ENCODE peak calls at places on chromosomes 2 and 18, in eight cellular contexts. One of them, this sample, is unnamed.

GRCh38 chr2:26911911-26912861 is 58.3 kb upstream of the MAPRE3 start:
- DNase-seq in K562: no peak
- DNase-seq in esophagus muscularis mucosa: peak; percentile 37
- DNase-seq in GM23338: peak; percentile 85
- DNase-seq in HCT116: no peak
- DNase-seq in H1: peak; percentile 62
- DNase-seq in HepG2: no peak
- DNase-seq in HL-60: no peak
- DNase-seq in this sample: no peak

GRCh38 chr18:76314496-76314895 is 180.5 kb downstream of the ZNF516 start:
- DNase-seq in GM23338: no peak
- DNase-seq in HL-60: no peak
- DNase-seq in esophagus muscularis mucosa: no peak
- DNase-seq in HCT116: no peak
- DNase-seq in H1: no peak
- DNase-seq in K562: no peak
- DNase-seq in HepG2: peak; percentile 11
- DNase-seq in this sample: no peak

GRCh38 chr2:110655701-110656100 is 22.2 kb downstream of the BUB1 start:
- DNase-seq in GM23338: no peak
- DNase-seq in HepG2: no peak
- DNase-seq in HCT116: no peak
- DNase-seq in esophagus muscularis mucosa: no peak
- DNase-seq in K562: no peak
- DNase-seq in HL-60: no peak
- DNase-seq in H1: no peak
- DNase-seq in this sample: no peak

GRCh38 chr18:55795101-55795669 is 207.2 kb upstream of the TCF4 start:
- DNase-seq in K562: no peak
- DNase-seq in H1: no peak
- DNase-seq in HL-60: no peak
- DNase-seq in HepG2: no peak
- DNase-seq in HCT116: no peak
- DNase-seq in GM23338: no peak
- DNase-seq in esophagus muscularis mucosa: no peak
- DNase-seq in this sample: no peak

GRCh38 chr2:207156451-207157161 is 9.1 kb downstream of the KLF7 start:
- DNase-seq in HCT116: no peak
- DNase-seq in esophagus muscularis mucosa: no peak
- DNase-seq in K562: no peak
- DNase-seq in H1: no peak
- DNase-seq in HepG2: peak; percentile 61
- DNase-seq in HL-60: no peak
- DNase-seq in GM23338: no peak
- DNase-seq in this sample: no peak

GRCh38 chr2:164826293-164827243 is 15.1 kb downstream of the COBLL1 start:
- DNase-seq in GM23338: peak; percentile 17
- DNase-seq in HepG2: peak; percentile 81
- DNase-seq in K562: no peak
- DNase-seq in esophagus muscularis mucosa: no peak
- DNase-seq in H1: no peak
- DNase-seq in HL-60: no peak
- DNase-seq in HCT116: no peak
- DNase-seq in this sample: no peak

GRCh38 chr2:189504238-189504637 is 63.0 kb downstream of the WDR75 start:
- DNase-seq in GM23338: no peak
- DNase-seq in HepG2: no peak
- DNase-seq in HCT116: no peak
- DNase-seq in H1: no peak
- DNase-seq in K562: no peak
- DNase-seq in HL-60: no peak
- DNase-seq in esophagus muscularis mucosa: no peak
- DNase-seq in this sample: no peak

GRCh38 chr2:118852605-118853128 is 5.2 kb upstream of the EN1 start:
- DNase-seq in HepG2: no peak
- DNase-seq in GM23338: no peak
- DNase-seq in HCT116: no peak
- DNase-seq in esophagus muscularis mucosa: no peak
- DNase-seq in HL-60: no peak
- DNase-seq in K562: no peak
- DNase-seq in H1: peak; percentile 62
- DNase-seq in this sample: no peak

GRCh38 chr18:60292186-60292585 is 80.4 kb downstream of the MC4R start:
- DNase-seq in HL-60: no peak
- DNase-seq in esophagus muscularis mucosa: no peak
- DNase-seq in GM23338: no peak
- DNase-seq in K562: no peak
- DNase-seq in H1: no peak
- DNase-seq in HepG2: no peak
- DNase-seq in HCT116: no peak
- DNase-seq in this sample: no peak

GRCh38 chr2:66682476-66682875 is 247.6 kb downstream of the MEIS1 start:
- DNase-seq in K562: no peak
- DNase-seq in GM23338: peak; percentile 53
- DNase-seq in HCT116: no peak
- DNase-seq in HepG2: no peak
- DNase-seq in esophagus muscularis mucosa: no peak
- DNase-seq in HL-60: no peak
- DNase-seq in H1: no peak
- DNase-seq in this sample: no peak

DNA sequence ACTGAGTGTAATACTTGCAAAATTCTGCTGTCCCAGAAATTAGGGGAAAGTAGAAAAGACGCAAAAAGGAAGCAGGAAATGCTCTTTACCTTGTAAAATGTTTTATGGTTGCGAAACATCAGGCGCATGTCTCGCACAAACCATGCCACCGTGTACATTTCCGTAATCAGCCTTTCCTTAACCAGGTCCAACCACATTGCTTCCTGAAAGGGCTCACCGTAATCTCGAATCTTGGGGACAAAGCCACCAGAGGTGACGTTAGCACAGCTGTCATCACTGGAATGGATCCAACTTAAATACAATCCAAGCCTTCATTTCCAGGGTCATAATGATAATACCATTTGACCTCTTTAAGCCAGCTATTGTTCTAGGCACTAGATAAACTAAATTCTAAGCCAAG is 49.3 kb downstream of the SP110 start:
- DNase-seq in HCT116: no peak
- DNase-seq in HepG2: no peak
- DNase-seq in HL-60: peak; percentile 79
- DNase-seq in K562: no peak
- DNase-seq in esophagus muscularis mucosa: peak; percentile 29
- DNase-seq in H1: no peak
- DNase-seq in GM23338: no peak
- DNase-seq in this sample: no peak
- TF ChIP-seq POLR2AphosphoS5 in HCT116: no peak
- TF ChIP-seq POLR2AphosphoS5 in HepG2: no peak
- TF ChIP-seq POLR2AphosphoS5 in HL-60: peak; percentile 34
- TF ChIP-seq POLR2AphosphoS5 in K562: no peak
- TF ChIP-seq POLR2AphosphoS5 in esophagus muscularis mucosa: peak; percentile 26
- TF ChIP-seq POLR2AphosphoS5 in H1: no peak
- TF ChIP-seq POLR2AphosphoS5 in GM23338: no peak
- TF ChIP-seq POLR2AphosphoS5 in this sample: peak; percentile 77

DNA sequence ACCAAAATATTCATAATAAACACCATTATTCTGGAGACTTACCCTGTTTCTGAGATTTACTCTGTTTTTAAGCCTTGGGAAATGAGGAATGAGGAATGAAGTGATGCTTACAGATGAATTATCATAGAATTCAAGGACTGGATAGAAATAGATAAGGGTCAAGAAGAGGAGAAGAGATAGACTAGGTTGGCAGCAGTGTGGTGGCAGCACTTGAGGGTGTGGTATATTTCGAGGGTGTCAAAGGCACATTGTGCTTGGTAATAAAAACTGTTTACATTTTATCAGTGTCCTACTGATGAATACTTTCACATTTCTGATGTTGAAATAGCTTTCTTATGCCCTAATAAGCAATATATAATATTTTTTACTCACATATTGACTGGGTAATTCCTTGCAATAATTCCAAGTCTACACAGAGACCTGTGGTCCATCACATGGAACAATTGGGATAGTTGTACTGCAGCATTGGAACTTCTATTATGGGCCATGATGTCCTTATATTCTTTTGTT is 3.4 kb downstream of the TFPI start:
- DNase-seq in K562: no peak
- DNase-seq in HL-60: no peak
- DNase-seq in HCT116: no peak
- DNase-seq in H1: no peak
- DNase-seq in esophagus muscularis mucosa: no peak
- DNase-seq in GM23338: no peak
- DNase-seq in HepG2: no peak
- DNase-seq in this sample: no peak
- H3K4me3 ChIP-seq in K562: peak overlapping the region; percentile 2
- H3K4me3 ChIP-seq in HL-60: no peak overlapping the region
- H3K4me3 ChIP-seq in HCT116: no peak overlapping the region
- H3K4me3 ChIP-seq in H1: no peak overlapping the region
- H3K4me3 ChIP-seq in esophagus muscularis mucosa: peak overlapping the region; percentile 48
- H3K4me3 ChIP-seq in GM23338: no peak overlapping the region
- H3K4me3 ChIP-seq in HepG2: peak overlapping the region; percentile 63
- H3K4me3 ChIP-seq in this sample: peak overlapping the region; percentile 13

DNA sequence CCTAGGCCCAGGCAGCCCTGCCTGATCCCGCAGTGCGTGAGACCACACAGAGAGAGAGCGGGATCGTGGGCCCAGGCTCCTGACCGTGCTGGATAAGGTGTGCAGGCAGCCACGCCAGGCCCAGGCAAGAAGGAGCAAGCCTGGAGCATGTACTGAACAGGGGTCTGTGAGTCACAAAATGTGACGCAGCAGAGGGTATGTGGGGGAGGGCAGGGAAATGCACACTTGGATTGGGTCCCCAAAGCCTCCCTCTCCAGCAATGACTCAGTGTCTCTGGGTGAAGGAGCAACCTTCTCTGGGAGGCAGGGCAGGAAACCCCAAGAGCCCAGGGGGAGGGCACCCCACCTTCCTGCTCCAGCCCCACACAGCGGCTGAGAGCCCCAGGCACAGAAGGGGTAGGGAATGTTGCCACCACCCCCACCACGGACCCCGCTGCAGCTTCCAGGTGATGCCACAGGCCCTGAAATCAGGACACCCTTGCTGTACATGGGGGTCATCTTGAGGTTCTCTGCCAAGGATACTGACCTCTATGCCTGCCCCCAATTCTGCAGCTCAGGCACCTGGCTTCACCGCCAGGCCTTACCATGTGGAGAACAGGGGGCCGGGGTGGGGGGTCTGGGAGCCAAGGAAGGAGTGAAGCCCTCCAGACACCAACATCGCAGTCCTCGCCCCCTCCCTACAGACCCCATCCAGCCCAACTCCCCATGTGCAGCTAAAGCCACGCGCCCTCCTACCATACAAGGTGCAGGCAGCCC is 1.3 kb upstream of the GPC1 start:
- DNase-seq in H1: no peak
- DNase-seq in HCT116: peak; percentile 81
- DNase-seq in esophagus muscularis mucosa: no peak
- DNase-seq in K562: peak; percentile 43
- DNase-seq in GM23338: no peak
- DNase-seq in HepG2: no peak
- DNase-seq in HL-60: no peak
- DNase-seq in this sample: peak; percentile 98
- TF ChIP-seq POLR2AphosphoS5 in H1: no peak
- TF ChIP-seq POLR2AphosphoS5 in HCT116: peak; percentile 77
- TF ChIP-seq POLR2AphosphoS5 in esophagus muscularis mucosa: peak; percentile 54
- TF ChIP-seq POLR2AphosphoS5 in K562: no peak
- TF ChIP-seq POLR2AphosphoS5 in GM23338: no peak
- TF ChIP-seq POLR2AphosphoS5 in HepG2: no peak
- TF ChIP-seq POLR2AphosphoS5 in HL-60: no peak
- TF ChIP-seq POLR2AphosphoS5 in this sample: peak; percentile 82

GRCh38 chr2:54564439-54564838 is 108.3 kb downstream of the SPTBN1 start:
- DNase-seq in K562: no peak
- DNase-seq in esophagus muscularis mucosa: no peak
- DNase-seq in GM23338: no peak
- DNase-seq in HL-60: no peak
- DNase-seq in H1: no peak
- DNase-seq in HepG2: no peak
- DNase-seq in HCT116: no peak
- DNase-seq in this sample: no peak
- H3K4me3 ChIP-seq in K562: no peak overlapping the region
- H3K4me3 ChIP-seq in esophagus muscularis mucosa: no peak overlapping the region
- H3K4me3 ChIP-seq in GM23338: no peak overlapping the region
- H3K4me3 ChIP-seq in HL-60: no peak overlapping the region
- H3K4me3 ChIP-seq in H1: no peak overlapping the region
- H3K4me3 ChIP-seq in HepG2: peak overlapping the region; percentile 44
- H3K4me3 ChIP-seq in HCT116: no peak overlapping the region
- H3K4me3 ChIP-seq in this sample: no peak overlapping the region